ENCODE peak calls at places on chromosomes 11 and 22, in four cellular contexts. E is H9, R is thoracic aorta, J is aorta. D is an unnamed sample.

GRCh38 chr11:66492161-66492865 is 12.1 kb downstream of the DPP3 start:
- DNase-seq in E (no peak), R (no peak), J (no peak), D (no peak)

GRCh38 chr11:65478411-65479183 is 20.2 kb upstream of the MALAT1 start:
- DNase-seq in E (no peak), R (no peak), J (peak), D (peak)

GRCh38 chr11:126544311-126545056 is 189.0 kb downstream of the ST3GAL4 start:
- DNase-seq in E (peak), R (no peak), J (no peak), D (no peak)

GRCh38 chr22:21698430-21699329 is 32.9 kb downstream of the PPIL2 start:
- DNase-seq in E (peak), R (no peak), J (no peak), D (no peak)

GRCh38 chr11:10066441-10066840 is 227.6 kb downstream of the SBF2 start:
- DNase-seq in E (no peak), R (no peak), J (no peak), D (no peak)

GRCh38 chr11:135027461-135027860 is 615.4 kb upstream of the B3GAT1 start:
- DNase-seq in E (peak), R (no peak), J (no peak), D (no peak)

GRCh38 chr11:44848203-44848962 is 102.3 kb downstream of the TP53I11 start:
- DNase-seq in E (no peak), R (no peak), J (no peak), D (no peak)

GRCh38 chr11:13486926-13487660 is 8.7 kb downstream of the PTH start:
- DNase-seq in E (peak), R (no peak), J (peak), D (peak)

GRCh38 chr11:60371854-60372253 is 6.5 kb upstream of the MS4A7 start:
- DNase-seq in E (no peak), R (no peak), J (no peak), D (no peak)

GRCh38 chr22:20940904-20941385 is 23.7 kb downstream of the CRKL start:
- DNase-seq in E (no peak), R (no peak), J (no peak), D (no peak)

GRCh38 chr11:59158206-59159068 is 13.5 kb upstream of the DTX4 start:
- DNase-seq in E (peak), R (no peak), J (peak), D (no peak)

GRCh38 chr11:67291481-67292381 is 2.6 kb downstream of the ANKRD13D start:
- DNase-seq in E (no peak), R (no peak), J (peak), D (no peak)

GRCh38 chr11:34749666-34750659 is 129.1 kb downstream of the EHF start:
- DNase-seq in E (no peak), R (no peak), J (peak), D (peak)
- H3K27ac ChIP-seq in E (no peak), R (no peak), J (no peak), D (peak)

GRCh38 chr11:76787911-76788596 is 4.9 kb downstream of the TSKU start:
- DNase-seq in E (no peak), R (no peak), J (no peak), D (peak)
- H3K27ac ChIP-seq in E (no peak), R (no peak), J (no peak), D (no peak)

GRCh38 chr11:37907461-37908223 is 1309.6 kb upstream of the RAG2 start:
- DNase-seq in E (no peak), R (no peak), J (no peak), D (peak)

GRCh38 chr11:37905707-37906417 is 1307.8 kb upstream of the RAG2 start:
- DNase-seq in E (no peak), R (no peak), J (no peak), D (no peak)

DNA sequence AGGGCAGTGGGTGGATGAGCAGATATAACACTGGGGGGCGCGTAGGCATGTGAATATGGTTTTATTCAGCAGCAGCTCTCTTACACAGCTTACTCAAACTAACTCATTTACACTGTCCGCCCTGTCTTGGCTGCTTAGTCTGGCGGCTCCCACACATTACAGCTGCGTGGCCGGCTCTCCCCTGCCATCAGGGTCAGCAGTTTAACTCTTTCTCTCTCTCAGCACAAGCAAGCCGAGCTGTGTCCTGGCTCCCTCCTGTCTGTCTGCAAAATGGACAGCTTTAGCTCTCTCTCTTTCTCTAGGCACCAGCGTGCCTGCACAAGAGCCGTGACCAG is 1310.2 kb upstream of the RAG2 start:
- DNase-seq in E (no peak), R (no peak), J (no peak), D (no peak)
- H3K27ac ChIP-seq in E (no peak), R (no peak), J (no peak), D (no peak)

DNA sequence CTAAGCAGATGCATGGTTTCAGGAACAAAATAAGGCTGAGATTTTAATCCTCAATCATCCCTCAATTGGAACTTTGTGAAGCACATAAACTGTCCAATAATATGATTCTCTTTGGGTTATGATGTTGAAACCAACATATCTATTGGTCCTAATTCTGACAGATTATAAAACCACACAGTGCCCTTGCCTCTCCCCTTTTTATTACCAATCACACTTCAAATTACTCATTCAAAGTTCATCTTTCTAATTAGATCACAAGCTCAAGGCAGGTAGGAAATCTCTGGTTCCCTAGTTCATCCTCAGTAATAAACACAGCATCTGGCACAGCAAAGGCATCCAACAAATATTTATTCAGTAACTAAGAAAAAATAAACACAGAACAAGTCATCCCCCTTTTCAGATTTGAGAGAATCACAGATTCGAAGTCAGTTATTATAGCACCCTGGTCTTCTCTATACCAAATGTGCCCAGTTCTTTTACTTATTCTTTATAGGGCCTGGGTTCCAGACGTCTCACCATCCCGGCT is 611.6 kb downstream of the INSC start:
- DNase-seq in E (no peak), R (no peak), J (no peak), D (no peak)
- H3K27ac ChIP-seq in E (no peak), R (no peak), J (no peak), D (no peak)

GRCh38 chr22:38418589-38418988 is 36.4 kb downstream of the KCNJ4 start:
- DNase-seq in E (no peak), R (no peak), J (no peak), D (peak)
- H3K27ac ChIP-seq in E (no peak), R (no peak), J (no peak), D (no peak)

D was measured in left lung.